ENCODE peak calls at places on chromosome 12, in four cellular contexts. T, Z, H and D are unnamed samples.

GRCh38 chr12:58395056-58395455 is 453.7 kb downstream of the ATP23 start:
- DNase-seq in T (no peak), Z (no peak), H (no peak), D (no peak)

GRCh38 chr12:101165319-101165718 is 44.7 kb downstream of the SLC5A8 start:
- DNase-seq in T (no peak), Z (no peak), H (no peak), D (no peak)

GRCh38 chr12:92654929-92655328 is 47.9 kb upstream of the PLEKHG7 start:
- DNase-seq in T (no peak), Z (no peak), H (peak), D (no peak)

GRCh38 chr12:97368462-97369150 is 94.0 kb upstream of the RMST start:
- DNase-seq in T (no peak), Z (no peak), H (no peak), D (no peak)

GRCh38 chr12:95385646-95386045 is 88.3 kb upstream of the METAP2 start:
- DNase-seq in T (no peak), Z (no peak), H (peak), D (peak)

GRCh38 chr12:101527682-101528081 is 52.5 kb downstream of the SPIC start:
- DNase-seq in T (no peak), Z (no peak), H (no peak), D (no peak)

GRCh38 chr12:62767946-62768345 is 167.0 kb downstream of the PPM1H start:
- DNase-seq in T (no peak), Z (no peak), H (no peak), D (no peak)

GRCh38 chr12:2739832-2740641 is 54.7 kb upstream of the FKBP4 start:
- DNase-seq in T (no peak), Z (no peak), H (peak), D (no peak)

GRCh38 chr12:39587247-39587646 is 32.4 kb downstream of the ABCD2 start:
- DNase-seq in T (no peak), Z (peak), H (no peak), D (peak)

GRCh38 chr12:131831021-131831571 is 2.9 kb downstream of the MMP17 start:
- DNase-seq in T (no peak), Z (peak), H (no peak), D (peak)

GRCh38 chr12:6604254-6605029 is 2.7 kb downstream of the CHD4 start:
- DNase-seq in T (no peak), Z (no peak), H (no peak), D (no peak)

GRCh38 chr12:91394903-91395302 is 212.3 kb upstream of the DCN start:
- DNase-seq in T (no peak), Z (no peak), H (no peak), D (no peak)

GRCh38 chr12:11812558-11813421 is 163.3 kb downstream of the ETV6 start:
- DNase-seq in T (peak), Z (peak), H (no peak), D (no peak)

GRCh38 chr12:54879132-54879531 is 24.8 kb downstream of the MUCL1 start:
- DNase-seq in T (no peak), Z (no peak), H (peak), D (no peak)

GRCh38 chr12:99435095-99435791 is 212.3 kb upstream of the GARIN6 start:
- DNase-seq in T (no peak), Z (no peak), H (no peak), D (no peak)

GRCh38 chr12:72286526-72286925 is 14.4 kb downstream of the TRHDE start:
- DNase-seq in T (no peak), Z (no peak), H (no peak), D (no peak)

GRCh38 chr12:53591301-53592206 is 34.6 kb downstream of the ATF7 start:
- DNase-seq in T (no peak), Z (no peak), H (no peak), D (no peak)

GRCh38 chr12:96263449-96263902 is 69.3 kb downstream of the ELK3 start:
- DNase-seq in T (no peak), Z (no peak), H (no peak), D (no peak)

GRCh38 chr12:47811581-47812484 is 7.9 kb downstream of the HDAC7 start:
- DNase-seq in T (no peak), Z (no peak), H (peak), D (no peak)

GRCh38 chr12:132352896-132353800 is 23.8 kb upstream of the GALNT9 start:
- DNase-seq in T (peak), Z (no peak), H (no peak), D (no peak)

GRCh38 chr12:113059071-113059595 is 2.6 kb downstream of the DTX1 start:
- DNase-seq in T (no peak), Z (no peak), H (no peak), D (no peak)

GRCh38 chr12:25994252-25994651 is 35.8 kb downstream of the RASSF8 start:
- DNase-seq in T (no peak), Z (no peak), H (peak), D (no peak)

GRCh38 chr12:71250186-71250585 is 92.4 kb upstream of the TSPAN8 start:
- DNase-seq in T (no peak), Z (no peak), H (no peak), D (no peak)

GRCh38 chr12:9615420-9616135 is 7.9 kb upstream of the KLRB1 start:
- DNase-seq in T (no peak), Z (peak), H (no peak), D (no peak)

GRCh38 chr12:52581481-52581880 is 7.8 kb upstream of the KRT74 start:
- DNase-seq in T (no peak), Z (no peak), H (no peak), D (no peak)

GRCh38 chr12:118136559-118137003 is 657 bp downstream of the PEBP1 start:
- DNase-seq in T (no peak), Z (peak), H (no peak), D (peak)

GRCh38 chr12:92602476-92602875 is 100.3 kb upstream of the PLEKHG7 start:
- DNase-seq in T (no peak), Z (no peak), H (peak), D (no peak)

GRCh38 chr12:127559349-127560040 is 707.5 kb upstream of the TMEM132C start:
- DNase-seq in T (peak), Z (peak), H (peak), D (no peak)

GRCh38 chr12:132046561-132046960 is 96.8 kb downstream of the EP400 start:
- DNase-seq in T (no peak), Z (no peak), H (peak), D (no peak)

GRCh38 chr12:34333337-34333736 is 311.0 kb downstream of the ALG10 start:
- DNase-seq in T (no peak), Z (no peak), H (no peak), D (no peak)

GRCh38 chr12:122072031-122072970 is 6.3 kb upstream of the MLXIP start:
- DNase-seq in T (no peak), Z (no peak), H (peak), D (no peak)

GRCh38 chr12:108959748-108960655 is 60.9 kb downstream of the SVOP start:
- DNase-seq in T (no peak), Z (no peak), H (no peak), D (no peak)

GRCh38 chr12:116508145-116509121 is 50.7 kb upstream of the MAP1LC3B2 start:
- DNase-seq in T (peak), Z (no peak), H (no peak), D (peak)

GRCh38 chr12:109222062-109222461 is 87.0 kb downstream of the FOXN4 start:
- DNase-seq in T (no peak), Z (no peak), H (no peak), D (no peak)

GRCh38 chr12:6310771-6311610 is 509 bp downstream of the PLEKHG6 start:
- DNase-seq in T (peak), Z (no peak), H (no peak), D (no peak)

GRCh38 chr12:18868673-18869072 is 130.8 kb downstream of the CAPZA3 start:
- DNase-seq in T (no peak), Z (no peak), H (peak), D (no peak)

GRCh38 chr12:106672308-106673085 is 89.7 kb downstream of the RFX4 start:
- DNase-seq in T (peak), Z (no peak), H (no peak), D (no peak)